ENCODE peak calls at places on chromosomes 11 and 22, in four cellular contexts. G is left ventricle myocardium inferior; E is naive thymus-derived CD4-positive, alpha-beta T cell; W is Peyer's patch. K is an unnamed sample.

GRCh38 chr11:10666976-10667892 is 26.3 kb downstream of the IRAG1 start:
- DNase-seq in E (no peak), W (no peak), G (no peak), K (no peak)

GRCh38 chr11:118646393-118646792 is 33.1 kb downstream of the TREH start:
- DNase-seq in G (no peak), E (no peak), W (no peak), K (no peak)

GRCh38 chr22:49161002-49161850 is 666.4 kb downstream of the BRD1 start:
- DNase-seq in G (no peak), W (no peak), E (no peak), K (no peak)

GRCh38 chr11:120115272-120116000 is 22.5 kb downstream of the TRIM29 start:
- DNase-seq in G (no peak), W (no peak), E (no peak), K (no peak)

GRCh38 chr22:32819120-32819519 is 17.6 kb downstream of the TIMP3 start:
- DNase-seq in G (no peak), E (no peak), W (no peak), K (no peak)

GRCh38 chr11:74710291-74710938 is 20.8 kb downstream of the CHRDL2 start:
- DNase-seq in E (no peak), G (peak), W (no peak), K (no peak)

GRCh38 chr11:32003335-32003734 is 87.5 kb upstream of the RCN1 start:
- DNase-seq in W (no peak), G (no peak), E (no peak), K (no peak)

GRCh38 chr11:93988912-93989311 is 32.2 kb upstream of the HEPHL1 start:
- DNase-seq in G (no peak), E (no peak), W (no peak), K (no peak)

GRCh38 chr11:113473983-113474361 is 1.2 kb downstream of the DRD2 start:
- DNase-seq in E (no peak), G (no peak), W (no peak), K (no peak)

GRCh38 chr11:130945945-130946344 is 29.7 kb upstream of the SNX19 start:
- DNase-seq in G (peak), E (no peak), W (no peak), K (no peak)

GRCh38 chr22:50609599-50609998 is 9.0 kb downstream of the MAPK8IP2 start:
- DNase-seq in W (no peak), E (no peak), G (no peak), K (no peak)

GRCh38 chr11:10379022-10379421 is 74.1 kb downstream of the ADM start:
- DNase-seq in E (no peak), G (no peak), W (no peak), K (no peak)

GRCh38 chr11:31656051-31656450 is 146.5 kb downstream of the ELP4 start:
- DNase-seq in W (no peak), E (no peak), G (no peak), K (no peak)

GRCh38 chr11:19393941-19394340 is 153.2 kb upstream of the E2F8 start:
- DNase-seq in E (no peak), W (no peak), G (no peak), K (no peak)

GRCh38 chr22:17085277-17086091 is 684 bp downstream of the IL17RA start:
- DNase-seq in G (peak), E (no peak), W (peak), K (no peak)

GRCh38 chr11:128725630-128726461 is 32.0 kb downstream of the FLI1 start:
- DNase-seq in W (peak), G (no peak), E (peak), K (peak)

GRCh38 chr22:47329727-47330653 is 567.5 kb downstream of the TBC1D22A start:
- DNase-seq in W (no peak), G (no peak), E (no peak), K (no peak)

GRCh38 chr11:23932485-23932898 is 564.4 kb upstream of the LUZP2 start:
- DNase-seq in W (no peak), E (no peak), G (no peak), K (no peak)

GRCh38 chr11:98260983-98261382 is 759.8 kb upstream of the CNTN5 start:
- DNase-seq in G (no peak), W (no peak), E (no peak), K (no peak)

GRCh38 chr11:59010693-59011092 is 71.4 kb downstream of the GLYATL1 start:
- DNase-seq in W (no peak), E (no peak), G (no peak), K (no peak)

GRCh38 chr11:15815246-15816209 is 540.8 kb downstream of the SOX6 start:
- DNase-seq in E (no peak), G (no peak), W (no peak), K (no peak)

DNA sequence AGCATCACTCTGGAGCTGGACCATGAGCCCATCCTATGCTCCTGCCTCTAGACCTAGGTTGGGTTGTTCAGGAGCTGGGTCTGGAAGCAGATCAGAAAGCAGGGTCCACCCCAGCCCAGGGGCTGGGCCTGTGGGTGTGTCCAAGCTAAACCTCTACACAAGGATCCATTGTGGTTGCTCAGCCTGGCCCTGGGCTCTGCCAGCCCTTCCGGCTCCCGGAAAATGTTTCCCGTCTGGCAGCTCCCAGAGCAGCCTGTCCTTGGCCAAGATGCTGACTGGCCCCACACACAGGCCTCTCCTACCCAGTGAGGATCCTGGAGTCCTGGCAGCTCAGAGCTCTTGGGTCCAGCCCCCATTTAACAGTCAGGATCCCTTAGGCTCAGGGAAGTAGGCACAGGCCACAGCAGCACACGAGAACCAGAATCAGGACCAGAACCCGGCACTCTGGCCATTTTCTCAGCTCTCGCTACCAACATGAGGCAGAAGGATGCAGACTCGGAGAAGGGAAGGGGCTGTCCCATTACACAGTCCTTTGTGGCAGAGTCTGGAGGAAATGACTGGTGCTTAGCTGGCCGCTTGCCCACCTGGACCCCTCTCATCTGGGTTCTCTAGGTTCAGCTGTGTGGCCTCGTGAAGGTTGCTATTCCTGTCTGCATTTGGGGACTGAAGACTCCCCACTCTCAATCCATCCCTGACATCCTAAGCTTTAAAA is 35.4 kb upstream of the FCHSD2 start:
- DNase-seq in W (no peak), G (peak), E (no peak), K (no peak)
- H3K4me3 ChIP-seq in W (no peak), G (peak), E (no peak), K (no peak)

GRCh38 chr11:64035081-64035524 is 628 bp upstream of the FLRT1 start:
- DNase-seq in E (no peak), W (no peak), G (no peak), K (no peak)
- H3K4me3 ChIP-seq in E (no peak), W (peak), G (peak), K (no peak)

DNA sequence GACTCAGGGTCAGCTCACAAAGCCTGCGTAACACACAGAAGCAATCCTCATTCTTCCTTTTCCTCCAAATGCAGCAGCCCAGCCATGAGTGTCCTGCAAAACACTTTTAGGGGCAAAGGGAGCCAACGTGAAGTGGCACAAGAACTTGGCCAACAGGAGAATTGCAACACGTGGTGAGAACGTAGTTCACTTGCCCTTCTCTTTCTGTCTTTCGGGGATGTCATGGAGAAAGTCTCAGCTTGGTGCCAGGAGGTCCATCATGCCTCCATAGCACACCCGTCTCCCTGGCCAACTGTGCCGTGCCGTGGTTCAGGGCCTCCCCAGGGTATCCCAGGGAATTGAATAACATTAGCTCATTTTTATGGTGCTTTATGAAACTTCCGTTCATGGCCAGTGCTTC is 98.5 kb upstream of the ANO1 start:
- DNase-seq in G (no peak), E (no peak), W (no peak), K (no peak)
- H3K4me3 ChIP-seq in G (no peak), E (no peak), W (no peak), K (no peak)

GRCh38 chr22:35257002-35257320 is 332 bp upstream of the HMGXB4 start:
- DNase-seq in G (no peak), E (no peak), W (no peak), K (no peak)
- H3K4me3 ChIP-seq in G (peak), E (peak), W (peak), K (peak)